ENCODE peak calls at places on chromosome 10, in four cellular contexts. O is heart left ventricle, K is OCI-M1, N is NCI-H1092 treated with DMSO at 0.1 percent for 48 hours. Z is an unnamed sample.

GRCh38 chr10:73819513-73820093 is 8.2 kb upstream of the NDST2 start:
- DNase-seq in O (peak), K (no peak), N (no peak), Z (peak)

GRCh38 chr10:120131183-120131582 is 238.7 kb downstream of the SEC23IP start:
- DNase-seq in O (no peak), K (peak), N (no peak), Z (no peak)

GRCh38 chr10:70498970-70499828 is 20.6 kb downstream of the PALD1 start:
- DNase-seq in O (no peak), K (no peak), N (no peak), Z (no peak)

GRCh38 chr10:54800677-54801480 is at the start of gene PCDH15:
- DNase-seq in O (peak), K (peak), N (peak), Z (peak)

GRCh38 chr10:77446700-77447099 is 190.9 kb downstream of the KCNMA1 start:
- DNase-seq in O (no peak), K (no peak), N (no peak), Z (no peak)

GRCh38 chr10:79400567-79401004 is 44.8 kb downstream of the ZCCHC24 start:
- DNase-seq in O (peak), K (peak), N (peak), Z (no peak)

GRCh38 chr10:130824230-130825014 is 487.1 kb downstream of the TCERG1L start:
- DNase-seq in O (no peak), K (no peak), N (no peak), Z (no peak)

GRCh38 chr10:36441557-36441956 is 683.8 kb upstream of the ANKRD30A start:
- DNase-seq in O (no peak), K (no peak), N (no peak), Z (no peak)

GRCh38 chr10:124539935-124540641 is 78.5 kb downstream of the LHPP start:
- DNase-seq in O (peak), K (peak), N (peak), Z (peak)

GRCh38 chr10:119309423-119309770 is 102.0 kb downstream of the GRK5 start:
- DNase-seq in O (no peak), K (no peak), N (no peak), Z (no peak)

GRCh38 chr10:128530301-128530700 is 404.1 kb upstream of the MKI67 start:
- DNase-seq in O (no peak), K (peak), N (no peak), Z (no peak)

GRCh38 chr10:16853201-16853600 is 36.0 kb upstream of the RSU1 start:
- DNase-seq in O (no peak), K (peak), N (peak), Z (no peak)

GRCh38 chr10:32377458-32378370 is 30.8 kb upstream of the EPC1 start:
- DNase-seq in O (peak), K (peak), N (peak), Z (no peak)

GRCh38 chr10:102613761-102614160 is 30.5 kb upstream of the TRIM8 start:
- DNase-seq in O (peak), K (no peak), N (no peak), Z (peak)

GRCh38 chr10:115503546-115503945 is 410.4 kb downstream of the ATRNL1 start:
- DNase-seq in O (no peak), K (peak), N (no peak), Z (no peak)

GRCh38 chr10:46077141-46077554 is 31.1 kb upstream of the MSMB start:
- DNase-seq in O (no peak), K (peak), N (no peak), Z (no peak)

GRCh38 chr10:69345402-69345801 is 67.1 kb downstream of the HK1 start:
- DNase-seq in O (peak), K (no peak), N (peak), Z (no peak)

GRCh38 chr10:3404381-3404780 is 231.8 kb upstream of the PITRM1 start:
- DNase-seq in O (no peak), K (no peak), N (no peak), Z (no peak)

GRCh38 chr10:78372806-78373205 is 339.1 kb downstream of the RPS24 start:
- DNase-seq in O (no peak), K (no peak), N (no peak), Z (no peak)

GRCh38 chr10:12965571-12965970 is 35.9 kb downstream of the CCDC3 start:
- DNase-seq in O (no peak), K (no peak), N (no peak), Z (no peak)

GRCh38 chr10:110629680-110630191 is 14.4 kb upstream of the RBM20 start:
- DNase-seq in O (no peak), K (no peak), N (peak), Z (no peak)

GRCh38 chr10:131047501-131047900 is 264.0 kb downstream of the TCERG1L start:
- DNase-seq in O (no peak), K (no peak), N (no peak), Z (no peak)

GRCh38 chr10:68955414-68955785 is 570 bp upstream of the DDX21 start:
- DNase-seq in O (no peak), K (no peak), N (peak), Z (no peak)

GRCh38 chr10:4034907-4035581 is 250.0 kb upstream of the KLF6 start:
- DNase-seq in O (no peak), K (no peak), N (no peak), Z (no peak)

GRCh38 chr10:92969151-92969550 is 91.4 kb upstream of the CYP26C1 start:
- DNase-seq in O (no peak), K (no peak), N (no peak), Z (no peak)

GRCh38 chr10:101367569-101368453 is 13.8 kb downstream of the BTRC start:
- DNase-seq in O (no peak), K (no peak), N (no peak), Z (no peak)

GRCh38 chr10:97072851-97073665 is 112.7 kb downstream of the SLIT1 start:
- DNase-seq in O (peak), K (peak), N (peak), Z (peak)

GRCh38 chr10:44980309-44981171 is 1.9 kb upstream of the DEPP1 start:
- DNase-seq in O (no peak), K (peak), N (no peak), Z (no peak)

Z was measured in Right ventricle myocardium superior.